ENCODE peak calls at places on chromosomes 16 and 17, in six cellular contexts. K is AG04450, I is heart right ventricle, H is adrenal gland, R is keratinocyte, W is stomach. M is an unnamed sample.

GRCh38 chr17:8606415-8606814 is 24.1 kb downstream of the MYH10 start:
- DNase-seq in W (no peak), I (peak; percentile 36), R (no peak), K (no peak), H (no peak), M (no peak)

GRCh38 chr17:40457369-40457768 is 14.1 kb downstream of the IGFBP4 start:
- DNase-seq in R (no peak), K (no peak), H (no peak), I (no peak), W (no peak), M (no peak)

GRCh38 chr17:19292377-19292711 is 55.2 kb downstream of the EPN2 start:
- DNase-seq in I (no peak), K (no peak), W (no peak), R (no peak), H (no peak), M (no peak)

GRCh38 chr16:53094013-53094630 is 39.3 kb downstream of the CHD9 start:
- DNase-seq in I (peak; percentile 52), K (no peak), W (peak; percentile 82), R (no peak), H (peak; percentile 55), M (no peak)

GRCh38 chr16:12609937-12610699 is 193.6 kb downstream of the CPPED1 start:
- DNase-seq in K (no peak), I (no peak), W (no peak), H (no peak), R (no peak), M (no peak)

GRCh38 chr17:80889231-80889896 is 102.3 kb upstream of the CHMP6 start:
- DNase-seq in W (no peak), I (no peak), K (no peak), R (no peak), H (no peak), M (no peak)

GRCh38 chr17:18184143-18185007 is 747 bp downstream of the ALKBH5 start:
- DNase-seq in R (no peak), K (no peak), W (peak; percentile 56), I (peak; percentile 38), H (peak; percentile 54), M (no peak)

GRCh38 chr17:81399481-81400153 is 4.4 kb downstream of the BAHCC1 start:
- DNase-seq in W (no peak), H (no peak), K (no peak), R (no peak), I (no peak), M (no peak)

GRCh38 chr17:38465420-38466345 is 37.4 kb downstream of the ARHGAP23 start:
- DNase-seq in W (peak; percentile 42), I (peak; percentile 71), H (peak; percentile 93), R (no peak), K (no peak), M (no peak)

GRCh38 chr17:73613271-73613941 is 30.8 kb downstream of the SDK2 start:
- DNase-seq in H (no peak), R (no peak), K (no peak), I (no peak), W (no peak), M (peak; percentile 35)

GRCh38 chr17:69575346-69575761 is 160.9 kb downstream of the MAP2K6 start:
- DNase-seq in K (peak; percentile 48), I (peak; percentile 15), R (no peak), W (no peak), H (peak; percentile 16), M (no peak)

GRCh38 chr17:1060991-1061390 is 64.1 kb downstream of the TIMM22 start:
- DNase-seq in H (peak; percentile 97), R (peak; percentile 78), W (peak; percentile 87), K (peak; percentile 93), I (no peak), M (no peak)

GRCh38 chr17:15947976-15948752 is 3.2 kb downstream of the ADORA2B start:
- DNase-seq in I (no peak), W (no peak), H (no peak), K (no peak), R (no peak), M (no peak)

GRCh38 chr17:9330903-9331272 is 244.7 kb downstream of the STX8 start:
- DNase-seq in K (no peak), H (no peak), W (no peak), R (no peak), I (no peak), M (no peak)

GRCh38 chr16:15795615-15796014 is 61.2 kb downstream of the MYH11 start:
- DNase-seq in K (no peak), H (no peak), W (no peak), R (no peak), I (no peak), M (no peak)

GRCh38 chr17:32335647-32336046 is 6.3 kb downstream of the C17orf75 start:
- DNase-seq in K (peak; percentile 61), H (no peak), R (no peak), W (no peak), I (no peak), M (no peak)

GRCh38 chr16:79607587-79607986 is 7.0 kb upstream of the MAF start:
- DNase-seq in I (no peak), R (no peak), W (no peak), H (peak; percentile 40), K (no peak), M (no peak)

GRCh38 chr16:30633526-30633925 is 17.2 kb upstream of the PRR14 start:
- DNase-seq in H (no peak), W (no peak), R (no peak), I (no peak), K (no peak), M (no peak)

GRCh38 chr17:15038656-15039055 is 226.5 kb downstream of the PMP22 start:
- DNase-seq in I (no peak), K (no peak), R (peak; percentile 46), W (no peak), H (no peak), M (no peak)

DNA sequence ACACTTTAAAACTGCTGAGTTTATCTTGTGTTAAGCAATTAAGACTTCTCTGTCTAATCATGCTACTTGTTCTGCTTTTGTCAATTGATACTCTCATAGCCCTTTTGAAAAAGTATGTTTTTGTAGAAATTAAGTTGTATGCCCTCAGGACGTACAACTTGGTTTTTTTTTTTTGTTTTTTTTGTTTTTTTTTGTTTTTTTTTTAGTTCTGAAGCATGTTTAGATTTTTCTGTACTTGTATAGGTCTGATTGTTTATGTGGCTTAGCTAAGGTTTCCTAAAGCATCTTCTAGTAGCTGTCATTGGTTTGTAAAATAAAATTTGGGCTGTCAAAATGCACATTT is 21.4 kb downstream of the HAPSTR1 start:
- DNase-seq in K (no peak), I (no peak), H (no peak), R (no peak), W (no peak), M (no peak)
- H3K27ac ChIP-seq in K (no peak overlapping the region), I (peak overlapping the region; percentile 28), H (no peak overlapping the region), R (no peak overlapping the region), W (no peak overlapping the region), M (no peak overlapping the region)

GRCh38 chr16:54938351-54939346 is 8.0 kb downstream of the IRX5 start:
- DNase-seq in R (no peak), K (no peak), H (no peak), I (no peak), W (no peak), M (no peak)

GRCh38 chr16:54942353-54942943 is 11.8 kb downstream of the IRX5 start:
- DNase-seq in R (no peak), I (no peak), K (no peak), W (no peak), H (no peak), M (no peak)

GRCh38 chr16:54939537-54940278 is 9.0 kb downstream of the IRX5 start:
- DNase-seq in H (no peak), W (no peak), K (no peak), I (peak; percentile 1), R (no peak), M (no peak)

GRCh38 chr16:54937673-54938350 is 7.1 kb downstream of the IRX5 start:
- DNase-seq in K (no peak), R (no peak), W (no peak), H (no peak), I (no peak), M (no peak)

DNA sequence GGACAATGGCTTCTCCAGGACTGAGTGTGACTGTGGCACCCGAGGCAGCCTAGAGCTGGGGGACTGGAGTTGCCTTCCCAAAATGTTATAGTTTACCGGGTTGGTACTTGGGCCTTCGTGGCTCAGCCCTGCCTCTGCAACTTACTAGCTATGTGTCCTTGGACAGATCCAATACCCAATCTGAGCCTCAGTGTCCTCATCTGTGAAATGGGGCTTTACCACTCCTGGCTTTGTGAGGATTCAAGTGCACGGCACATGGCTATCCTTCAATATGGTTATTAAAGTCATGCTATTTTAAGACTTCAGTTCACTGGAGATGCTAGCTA is 9.6 kb downstream of the IRX5 start:
- DNase-seq in I (no peak), K (no peak), H (no peak), W (no peak), R (no peak), M (no peak)
- H3K27me3 ChIP-seq in I (peaks cover 68% of the 10 kb centered on the region), K (peaks cover 60% of the 10 kb centered on the region), H (peaks cover 58% of the 10 kb centered on the region), W (peaks cover 22% of the 10 kb centered on the region), R (no peaks in the 10 kb centered on the region), M (peaks cover 54% of the 10 kb centered on the region)

GRCh38 chr16:4679854-4680636 is 13.3 kb upstream of the NUDT16L1 start:
- DNase-seq in H (peak; percentile 73), I (peak; percentile 59), W (peak; percentile 91), R (peak; percentile 66), K (peak; percentile 36), M (no peak)
- H3K4me3 ChIP-seq in H (no peak overlapping the region), I (peak overlapping the region; percentile 45), W (peak overlapping the region; percentile 43), R (peak overlapping the region; percentile 68), K (peak overlapping the region; percentile 36), M (no peak overlapping the region)

DNA sequence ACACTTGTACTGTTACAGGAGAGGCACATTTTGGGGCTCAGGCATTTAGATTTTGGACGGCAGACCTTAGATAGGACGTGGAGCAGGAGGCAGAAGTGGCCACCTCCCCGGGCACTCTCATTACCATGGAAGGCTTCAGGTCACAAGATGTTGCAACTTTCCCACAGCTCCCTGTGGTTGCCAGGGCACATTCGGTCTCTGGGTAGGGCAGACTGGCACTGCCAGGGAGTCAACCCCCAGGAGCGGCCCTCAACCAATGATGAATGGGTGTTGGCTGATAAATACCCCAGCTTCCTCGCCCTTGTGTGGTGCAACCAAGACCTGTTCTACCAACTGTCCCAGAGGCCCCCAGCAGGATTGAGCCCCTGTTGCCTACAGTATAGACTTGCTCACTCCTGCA is 11.2 kb downstream of the NAGPA start:
- DNase-seq in W (no peak), R (no peak), I (no peak), K (no peak), H (no peak), M (no peak)
- H3K27ac ChIP-seq in W (no peak overlapping the region), R (no peak overlapping the region), I (no peak overlapping the region), K (no peak overlapping the region), H (no peak overlapping the region), M (no peak overlapping the region)

DNA sequence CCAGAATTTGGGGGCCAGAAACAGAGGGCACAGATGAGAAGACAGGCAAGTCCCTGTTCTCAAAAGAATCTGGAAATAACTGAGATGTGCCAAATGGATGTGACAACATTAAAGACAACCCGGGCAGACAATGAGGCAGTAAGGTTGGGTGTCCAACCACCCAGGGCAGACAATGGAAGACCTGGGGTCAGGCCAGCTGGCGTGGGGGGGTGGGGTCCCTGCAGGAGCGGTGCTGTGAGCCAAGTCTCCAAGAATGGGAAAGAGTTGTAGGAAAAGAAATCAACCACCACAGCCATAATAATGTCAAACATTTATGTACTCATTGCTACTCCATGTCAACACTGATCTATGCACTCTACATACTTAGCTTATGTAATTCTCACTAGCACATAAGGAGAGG is 203.3 kb downstream of the C16orf78 start:
- DNase-seq in W (no peak), K (no peak), I (no peak), H (no peak), R (no peak), M (no peak)
- H3K27me3 ChIP-seq in W (no peaks in the 10 kb centered on the region), K (peaks cover 6% of the 10 kb centered on the region), I (no peaks in the 10 kb centered on the region), H (no peaks in the 10 kb centered on the region), R (no peaks in the 10 kb centered on the region), M (no peaks in the 10 kb centered on the region)

M was measured in iPS DF 6.9.